ENCODE peak calls at places on chromosomes 7 and 10, in six cellular contexts. N, U, I, G, H and S are unnamed samples.
A peak's percentile ranks its signal among the peaks of the same experiment; 100 is the strongest.

GRCh38 chr10:86863443-86863842 is 94.0 kb downstream of the MMRN2 start:
- DNase-seq in N (no peak), U (no peak), I (no peak), G (no peak), H (no peak), S (no peak)

GRCh38 chr10:15868006-15868405 is 7.7 kb upstream of the MINDY3 start:
- DNase-seq in N (no peak), U (no peak), I (no peak), G (no peak), H (no peak), S (no peak)

GRCh38 chr7:88217675-88218427 is 2.0 kb downstream of the SRI start:
- DNase-seq in N (no peak), U (no peak), I (no peak), G (no peak), H (no peak), S (no peak)

GRCh38 chr10:79905322-79906314 is 43.3 kb downstream of the SFTPD start:
- DNase-seq in N (no peak), U (no peak), I (no peak), G (no peak), H (no peak), S (no peak)

GRCh38 chr7:10727636-10728035 is 246.0 kb upstream of the PHF14 start:
- DNase-seq in N (no peak), U (no peak), I (no peak), G (no peak), H (no peak), S (no peak)

GRCh38 chr7:44177570-44178131 is 11.6 kb downstream of the GCK start:
- DNase-seq in N (no peak), U (no peak), I (no peak), G (no peak), H (no peak), S (no peak)

GRCh38 chr7:45697576-45698136 is 123.5 kb downstream of the ADCY1 start:
- DNase-seq in N (no peak), U (no peak), I (peak; percentile 12), G (no peak), H (no peak), S (no peak)

GRCh38 chr10:7411671-7412481 is 1.0 kb upstream of the SFMBT2 start:
- DNase-seq in N (no peak), U (peak; percentile 54), I (no peak), G (peak; percentile 72), H (peak; percentile 38), S (peak; percentile 13)

GRCh38 chr7:65238785-65239184 is 134.9 kb upstream of the ZNF92 start:
- DNase-seq in N (no peak), U (no peak), I (no peak), G (peak; percentile 46), H (peak; percentile 29), S (no peak)

GRCh38 chr10:123150986-123151738 is 3.0 kb upstream of the BUB3 start:
- DNase-seq in N (no peak), U (no peak), I (no peak), G (peak; percentile 83), H (peak; percentile 52), S (no peak)

GRCh38 chr7:37999673-38000072 is 79.2 kb downstream of the EPDR1 start:
- DNase-seq in N (no peak), U (no peak), I (no peak), G (no peak), H (no peak), S (no peak)

GRCh38 chr10:132306951-132307751 is 599 bp downstream of the STK32C start:
- DNase-seq in N (peak; percentile 56), U (peak; percentile 67), I (peak; percentile 72), G (no peak), H (peak; percentile 83), S (peak; percentile 43)

GRCh38 chr7:55306331-55306730 is 58.8 kb upstream of the LANCL2 start:
- DNase-seq in N (no peak), U (no peak), I (no peak), G (no peak), H (no peak), S (no peak)

GRCh38 chr7:31123317-31123716 is 71.2 kb downstream of the ADCYAP1R1 start:
- DNase-seq in N (no peak), U (no peak), I (peak; percentile 17), G (peak; percentile 38), H (no peak), S (no peak)

GRCh38 chr10:77195101-77195500 is 442.5 kb downstream of the KCNMA1 start:
- DNase-seq in N (peak; percentile 23), U (no peak), I (no peak), G (no peak), H (no peak), S (no peak)

GRCh38 chr10:78969719-78970118 is 99.0 kb upstream of the ZMIZ1 start:
- DNase-seq in N (no peak), U (no peak), I (no peak), G (no peak), H (no peak), S (no peak)

DNA sequence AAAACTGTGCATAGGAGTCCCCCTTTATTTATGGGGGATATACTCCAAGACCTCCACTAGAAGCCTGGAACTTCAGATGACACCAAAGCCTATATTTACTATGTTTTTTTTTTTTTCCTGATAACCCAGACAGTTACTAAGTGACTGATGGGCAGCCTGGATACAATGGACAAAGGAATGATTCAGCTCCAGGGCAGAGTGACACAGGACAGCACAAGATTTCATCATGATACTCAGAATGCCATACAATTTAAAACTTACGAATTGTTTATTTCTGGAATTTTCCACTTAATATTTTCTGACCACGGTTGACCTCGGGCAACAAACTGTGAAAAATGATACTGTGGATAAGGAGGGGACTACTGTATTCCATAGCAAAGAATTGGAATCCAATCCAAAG is 843.6 kb downstream of the PCDH15 start:
- DNase-seq in N (no peak), U (no peak), I (no peak), G (no peak), H (peak; percentile 34), S (no peak)
- TF ChIP-seq EP300 in N (no peak), U (no peak), I (no peak), G (no peak), H (peak; percentile 38), S (no peak)

GRCh38 chr7:41655470-41655869 is 47.4 kb downstream of the INHBA start:
- DNase-seq in N (no peak), U (no peak), I (no peak), G (no peak), H (no peak), S (no peak)

GRCh38 chr7:41656357-41656756 is 46.5 kb downstream of the INHBA start:
- DNase-seq in N (no peak), U (no peak), I (no peak), G (no peak), H (peak; percentile 8), S (no peak)

GRCh38 chr7:41659539-41659938 is 43.4 kb downstream of the INHBA start:
- DNase-seq in N (no peak), U (no peak), I (no peak), G (no peak), H (no peak), S (no peak)
- TF ChIP-seq EP300 in N (no peak), U (no peak), I (no peak), G (no peak), H (no peak), S (no peak)

DNA sequence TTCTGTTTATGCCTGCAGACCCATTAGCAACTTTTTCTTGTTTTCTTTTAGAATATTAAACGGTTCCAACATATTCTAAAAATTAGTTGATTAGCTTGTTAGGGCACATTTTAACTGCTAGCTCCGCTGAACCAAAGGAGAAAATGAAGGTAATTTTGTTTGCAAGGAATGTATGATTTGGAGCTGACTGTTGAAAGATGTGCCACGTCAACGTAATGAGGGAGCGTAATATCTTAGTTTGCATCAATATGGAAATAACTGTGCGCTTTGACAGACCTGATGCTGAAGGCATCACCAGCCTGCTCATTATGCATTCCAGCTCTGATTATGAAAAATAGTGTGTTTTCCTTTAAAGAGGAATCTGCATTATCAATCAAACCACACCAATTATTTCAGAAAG is 102.1 kb upstream of the CTBP2 start:
- DNase-seq in N (no peak), U (no peak), I (no peak), G (no peak), H (no peak), S (no peak)
- TF ChIP-seq EP300 in N (no peak), U (no peak), I (no peak), G (no peak), H (no peak), S (no peak)

GRCh38 chr7:19958309-19958896 is 185.0 kb upstream of the TMEM196 start:
- DNase-seq in N (peak; percentile 63), U (no peak), I (no peak), G (no peak), H (no peak), S (no peak)
- TF ChIP-seq EP300 in N (peak; percentile 97), U (no peak), I (no peak), G (no peak), H (no peak), S (no peak)

DNA sequence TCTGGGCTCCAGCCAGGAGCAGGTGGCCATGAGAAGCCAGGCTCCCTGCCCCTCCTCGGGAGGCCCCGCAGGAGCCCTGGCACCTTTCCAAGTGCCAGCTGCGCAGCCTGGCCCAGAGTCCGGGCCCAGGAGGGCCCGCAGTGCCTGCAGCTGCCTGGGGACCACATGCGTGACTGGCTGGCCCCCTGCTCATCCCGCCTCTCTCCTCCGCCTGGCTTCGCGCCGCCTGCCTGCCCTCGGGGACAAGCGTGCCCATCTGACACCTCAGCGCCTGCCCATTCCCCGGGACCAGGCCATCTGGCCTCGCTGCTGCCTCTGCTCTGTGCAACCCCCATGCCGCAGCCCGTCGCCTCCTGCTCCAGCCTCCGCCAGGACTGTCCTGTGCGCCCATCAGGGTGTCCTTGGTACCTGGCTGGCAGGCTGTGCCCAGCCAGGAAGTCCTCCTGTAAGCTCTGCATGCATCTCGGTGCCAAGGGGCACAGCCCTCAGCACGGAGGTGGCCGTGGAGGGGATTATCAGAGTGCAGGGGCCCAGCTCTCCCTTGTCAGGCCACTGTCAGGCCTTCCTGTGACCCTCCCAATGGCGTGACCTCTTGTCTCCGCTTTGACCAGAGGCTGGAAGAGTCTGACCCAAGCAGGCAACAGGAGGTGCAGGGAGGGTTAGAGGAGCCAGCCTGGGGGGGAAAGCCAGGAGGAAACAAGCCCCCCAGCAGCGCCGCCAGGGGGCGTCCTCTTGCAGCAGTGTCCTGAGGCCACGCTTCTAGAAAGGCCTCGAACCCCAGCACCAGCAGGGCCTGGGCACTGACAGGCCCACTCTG is 50.5 kb downstream of the TMEM209 start:
- DNase-seq in N (no peak), U (no peak), I (no peak), G (peak; percentile 84), H (peak; percentile 98), S (no peak)
- TF ChIP-seq EP300 in N (no peak), U (no peak), I (no peak), G (no peak), H (peak; percentile 71), S (no peak)

GRCh38 chr10:36351159-36351558 is 709.1 kb upstream of the FZD8 start:
- DNase-seq in N (no peak), U (no peak), I (no peak), G (no peak), H (no peak), S (no peak)
- TF ChIP-seq EP300 in N (no peak), U (no peak), I (no peak), G (no peak), H (no peak), S (no peak)